ENCODE peak calls at places on chromosomes 7 and 10, in eight cellular contexts. C, R, P, N, V, B, T and F are unnamed samples.

GRCh38 chr7:157112706-157113105 is 26.0 kb upstream of the UBE3C start:
- DNase-seq in N (no peak), V (no peak), B (no peak), P (no peak), R (no peak), C (no peak), T (no peak), F (no peak)

GRCh38 chr7:129612112-129613015 is 844 bp downstream of the NRF1 start:
- DNase-seq in C (no peak), B (peak), R (no peak), V (peak), T (peak), P (peak), N (no peak), F (peak)

GRCh38 chr7:159095979-159096411 is 48.7 kb downstream of the VIPR2 start:
- DNase-seq in R (no peak), P (no peak), B (no peak), V (no peak), T (no peak), N (no peak), C (no peak), F (no peak)

GRCh38 chr10:93261961-93262610 is 188.4 kb downstream of the CYP26A1 start:
- DNase-seq in C (no peak), B (no peak), P (no peak), V (no peak), N (peak), R (peak), T (no peak), F (no peak)

GRCh38 chr7:101216860-101217387 is 457 bp downstream of the PLOD3 start:
- DNase-seq in V (no peak), P (no peak), B (no peak), N (no peak), C (no peak), R (no peak), T (no peak), F (no peak)

GRCh38 chr10:1638889-1639418 is 98.4 kb downstream of the ADARB2 start:
- DNase-seq in V (no peak), T (no peak), C (no peak), N (no peak), P (no peak), B (no peak), R (no peak), F (no peak)

GRCh38 chr7:91041901-91042457 is 222.3 kb upstream of the FZD1 start:
- DNase-seq in B (no peak), P (no peak), N (no peak), T (no peak), R (no peak), C (no peak), V (no peak), F (no peak)

GRCh38 chr7:27933691-27934565 is 194.0 kb downstream of the TAX1BP1 start:
- DNase-seq in P (no peak), T (no peak), R (peak), C (no peak), V (no peak), N (no peak), B (no peak), F (no peak)

GRCh38 chr7:46296526-46296925 is 375.5 kb upstream of the IGFBP3 start:
- DNase-seq in C (no peak), B (no peak), P (no peak), V (no peak), N (no peak), R (no peak), T (no peak), F (no peak)

GRCh38 chr10:22655312-22655973 is 58.9 kb downstream of the PIP4K2A start:
- DNase-seq in R (peak), N (peak), T (no peak), C (peak), B (no peak), P (peak), V (no peak), F (no peak)

GRCh38 chr7:25405736-25406135 is 177.4 kb upstream of the NPVF start:
- DNase-seq in T (no peak), N (no peak), R (no peak), C (no peak), B (no peak), V (no peak), P (peak), F (no peak)

GRCh38 chr10:93904901-93905300 is 11.1 kb downstream of the SLC35G1 start:
- DNase-seq in V (no peak), R (no peak), N (no peak), T (no peak), P (no peak), C (no peak), B (no peak), F (no peak)

GRCh38 chr7:100483728-100484635 is at the start of gene NYAP1:
- DNase-seq in T (peak), C (peak), N (no peak), P (peak), R (peak), B (peak), V (no peak), F (peak)

GRCh38 chr7:45182856-45183710 is 25.5 kb downstream of the RAMP3 start:
- DNase-seq in R (no peak), T (no peak), C (no peak), B (peak), P (no peak), V (no peak), N (no peak), F (no peak)

GRCh38 chr10:131872011-131872836 is 28.6 kb upstream of the PPP2R2D start:
- DNase-seq in V (no peak), R (no peak), B (no peak), P (no peak), T (no peak), N (no peak), C (no peak), F (no peak)

GRCh38 chr7:18873674-18874341 is 243.6 kb downstream of the TWIST1 start:
- DNase-seq in T (no peak), B (no peak), R (peak), C (no peak), P (peak), N (no peak), V (no peak), F (no peak)

GRCh38 chr10:12252882-12253546 is 57.0 kb downstream of the CDC123 start:
- DNase-seq in N (no peak), P (peak), T (no peak), C (peak), B (no peak), R (no peak), V (no peak), F (peak)

GRCh38 chr10:43042503-43043341 is 34.1 kb upstream of the RET start:
- DNase-seq in N (no peak), C (no peak), T (no peak), P (no peak), V (no peak), B (peak), R (no peak), F (no peak)

GRCh38 chr7:8387551-8388256 is 45.7 kb upstream of the NXPH1 start:
- DNase-seq in T (no peak), P (peak), C (no peak), B (no peak), N (no peak), V (no peak), R (no peak), F (no peak)

GRCh38 chr7:40015790-40016296 is 65.8 kb downstream of the CDK13 start:
- DNase-seq in N (peak), R (peak), T (no peak), V (no peak), B (peak), C (peak), P (peak), F (peak)

GRCh38 chr10:115082521-115082920 is 10.6 kb upstream of the ATRNL1 start:
- DNase-seq in C (no peak), T (no peak), R (peak), N (no peak), B (no peak), V (no peak), P (no peak), F (no peak)

GRCh38 chr10:31656820-31657470 is 271.7 kb downstream of the ARHGAP12 start:
- DNase-seq in N (no peak), P (no peak), V (no peak), C (no peak), T (no peak), R (no peak), B (no peak), F (no peak)

GRCh38 chr7:130961128-130961601 is 227.2 kb upstream of the KLF14 start:
- DNase-seq in V (no peak), N (no peak), R (no peak), P (no peak), C (peak), T (no peak), B (no peak), F (peak)

GRCh38 chr10:132671171-132672154 is 114.5 kb downstream of the NKX6-2 start:
- DNase-seq in C (no peak), T (peak), B (no peak), V (peak), P (no peak), N (no peak), R (no peak), F (no peak)

GRCh38 chr10:69846252-69847000 is 44.7 kb downstream of the COL13A1 start:
- DNase-seq in C (no peak), N (no peak), P (no peak), R (no peak), T (no peak), V (peak), B (no peak), F (no peak)

GRCh38 chr10:93065675-93066543 is 5.3 kb downstream of the CYP26C1 start:
- DNase-seq in P (no peak), C (no peak), R (no peak), N (no peak), T (no peak), V (no peak), B (no peak), F (peak)

GRCh38 chr10:96642973-96643372 is 56.2 kb upstream of the TM9SF3 start:
- DNase-seq in T (peak), P (peak), N (no peak), V (peak), R (no peak), C (peak), B (peak), F (peak)

GRCh38 chr7:129825005-129825553 is 127.7 kb downstream of the UBE2H start:
- DNase-seq in R (peak), C (peak), N (no peak), B (peak), P (peak), T (peak), V (peak), F (peak)

GRCh38 chr10:5628798-5629788 is 37.3 kb downstream of the ASB13 start:
- DNase-seq in R (no peak), C (peak), B (no peak), V (no peak), N (no peak), P (no peak), T (no peak), F (no peak)

GRCh38 chr7:129530881-129531391 is 28.6 kb downstream of the SMKR1 start:
- DNase-seq in V (no peak), R (peak), C (no peak), T (no peak), B (no peak), P (peak), N (peak), F (no peak)

GRCh38 chr7:44891372-44891771 is 6.0 kb upstream of the PURB start:
- DNase-seq in R (no peak), N (no peak), T (no peak), C (no peak), V (no peak), B (no peak), P (no peak), F (no peak)

GRCh38 chr7:107742678-107743566 is 1.0 kb upstream of the CBLL1 start:
- DNase-seq in V (peak), T (peak), C (peak), B (no peak), R (no peak), P (peak), N (peak), F (no peak)

DNA sequence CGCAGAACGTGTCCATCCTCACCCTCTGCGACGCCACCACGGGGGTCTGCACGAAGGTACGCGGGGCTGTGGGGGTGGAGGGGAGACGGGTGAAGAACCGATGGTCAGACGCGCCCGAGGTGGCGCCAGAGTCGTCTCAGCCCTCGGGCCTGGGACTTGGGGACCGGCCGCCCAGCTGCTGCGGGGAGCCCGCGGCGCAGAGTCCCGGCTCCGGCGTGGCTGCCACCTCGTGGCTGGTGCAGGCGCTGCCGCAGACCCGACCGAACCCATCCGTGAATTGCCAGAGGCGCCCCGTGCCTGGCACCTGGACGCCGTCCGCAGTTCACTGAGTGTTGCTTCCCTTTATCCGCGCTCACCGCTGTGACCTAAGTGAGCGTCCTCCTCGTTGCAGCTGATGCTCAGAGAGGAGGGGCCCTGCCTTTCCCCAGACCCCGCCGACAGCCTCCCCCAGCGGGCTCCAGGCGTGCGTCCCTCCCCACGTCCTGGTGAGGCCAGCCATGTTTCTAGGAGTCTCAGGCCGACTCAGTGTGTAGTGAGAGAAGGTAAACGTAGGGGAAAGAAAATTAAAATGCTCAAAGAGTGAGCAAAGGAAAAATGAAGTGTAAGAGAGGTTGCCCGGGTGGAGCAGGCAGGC is 208.7 kb downstream of the PAXIP1 start:
- DNase-seq in B (peak), N (no peak), T (no peak), V (no peak), R (no peak), C (no peak), P (peak), F (no peak)
- TF ChIP-seq CTCF in B (peak), N (peak), T (peak), V (no peak), R (no peak), C (peak), P (peak), F (no peak)

DNA sequence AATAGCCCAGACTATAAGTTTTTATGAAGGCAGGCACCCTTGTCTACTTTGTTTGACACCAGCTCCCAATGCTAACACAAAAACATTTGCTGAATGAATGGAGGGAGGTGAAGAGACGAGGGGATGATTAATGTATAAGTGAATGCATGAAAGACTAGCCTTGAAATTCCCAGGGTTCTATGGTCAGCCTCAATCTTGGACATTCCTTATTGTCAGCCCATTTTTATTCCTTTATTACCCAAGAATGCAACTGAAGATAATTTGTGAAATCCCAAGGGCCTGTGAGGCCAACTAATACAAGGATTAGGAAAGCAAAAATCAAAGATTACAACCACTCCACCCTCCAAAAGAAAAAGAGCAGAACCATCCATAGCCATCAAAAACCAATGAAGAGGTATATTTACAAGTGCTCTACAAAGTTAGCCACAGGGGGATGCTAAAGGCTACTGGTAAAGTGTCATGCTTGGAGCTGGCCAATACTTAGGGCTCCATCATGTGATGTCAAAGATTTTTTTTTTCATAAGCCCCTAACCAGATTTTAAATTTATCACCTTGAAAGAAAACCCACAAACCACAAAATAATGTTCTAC is 40.0 kb upstream of the ASAH2 start:
- DNase-seq in T (no peak), R (no peak), C (no peak), N (no peak), V (no peak), B (no peak), P (no peak), F (peak)
- TF ChIP-seq CTCF in T (peak), R (peak), C (peak), N (peak), V (peak), B (peak), P (peak), F (peak)

GRCh38 chr10:20466731-20467130 is 430.4 kb downstream of the NEBL start:
- DNase-seq in C (no peak), N (peak), T (no peak), P (no peak), R (peak), V (no peak), B (no peak), F (no peak)
- TF ChIP-seq CTCF in C (no peak), N (no peak), T (no peak), P (no peak), R (no peak), V (no peak), B (no peak), F (no peak)

DNA sequence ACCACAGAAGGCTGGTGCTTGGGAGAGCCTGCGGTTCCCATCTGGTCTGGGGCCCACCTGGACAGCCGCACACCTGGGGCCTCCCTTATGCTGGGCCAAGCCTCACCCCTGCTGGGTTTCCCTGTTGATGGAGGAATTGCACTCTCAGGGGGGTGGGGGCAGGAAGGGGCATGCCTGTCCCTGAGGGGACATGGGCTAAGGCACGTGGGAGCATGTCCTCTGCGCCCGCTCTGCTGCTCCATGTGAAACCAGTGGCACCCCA is 43.4 kb downstream of the OAT start:
- DNase-seq in T (no peak), V (no peak), N (no peak), P (no peak), R (no peak), C (no peak), B (no peak), F (no peak)
- TF ChIP-seq CTCF in T (no peak), V (no peak), N (no peak), P (no peak), R (no peak), C (no peak), B (no peak), F (no peak)

GRCh38 chr7:37050801-37051200 is 326.5 kb upstream of the AOAH start:
- DNase-seq in N (no peak), T (no peak), P (no peak), B (no peak), R (no peak), V (no peak), C (no peak), F (no peak)

GRCh38 chr7:37046680-37047079 is 322.4 kb upstream of the AOAH start:
- DNase-seq in C (no peak), N (no peak), P (no peak), B (no peak), T (no peak), R (no peak), V (no peak), F (no peak)

GRCh38 chr7:37045786-37046185 is 321.5 kb upstream of the AOAH start:
- DNase-seq in B (no peak), V (no peak), T (no peak), N (no peak), C (no peak), P (no peak), R (no peak), F (no peak)

GRCh38 chr7:37047260-37047659 is 323.0 kb upstream of the AOAH start:
- DNase-seq in R (no peak), N (no peak), C (no peak), T (no peak), P (no peak), V (no peak), B (no peak), F (no peak)

GRCh38 chr7:37048674-37049073 is 324.4 kb upstream of the AOAH start:
- DNase-seq in B (no peak), V (no peak), R (no peak), T (no peak), C (no peak), N (no peak), P (no peak), F (no peak)
- TF ChIP-seq CTCF in B (no peak), V (no peak), R (no peak), T (no peak), C (no peak), N (no peak), P (no peak), F (no peak)

DNA sequence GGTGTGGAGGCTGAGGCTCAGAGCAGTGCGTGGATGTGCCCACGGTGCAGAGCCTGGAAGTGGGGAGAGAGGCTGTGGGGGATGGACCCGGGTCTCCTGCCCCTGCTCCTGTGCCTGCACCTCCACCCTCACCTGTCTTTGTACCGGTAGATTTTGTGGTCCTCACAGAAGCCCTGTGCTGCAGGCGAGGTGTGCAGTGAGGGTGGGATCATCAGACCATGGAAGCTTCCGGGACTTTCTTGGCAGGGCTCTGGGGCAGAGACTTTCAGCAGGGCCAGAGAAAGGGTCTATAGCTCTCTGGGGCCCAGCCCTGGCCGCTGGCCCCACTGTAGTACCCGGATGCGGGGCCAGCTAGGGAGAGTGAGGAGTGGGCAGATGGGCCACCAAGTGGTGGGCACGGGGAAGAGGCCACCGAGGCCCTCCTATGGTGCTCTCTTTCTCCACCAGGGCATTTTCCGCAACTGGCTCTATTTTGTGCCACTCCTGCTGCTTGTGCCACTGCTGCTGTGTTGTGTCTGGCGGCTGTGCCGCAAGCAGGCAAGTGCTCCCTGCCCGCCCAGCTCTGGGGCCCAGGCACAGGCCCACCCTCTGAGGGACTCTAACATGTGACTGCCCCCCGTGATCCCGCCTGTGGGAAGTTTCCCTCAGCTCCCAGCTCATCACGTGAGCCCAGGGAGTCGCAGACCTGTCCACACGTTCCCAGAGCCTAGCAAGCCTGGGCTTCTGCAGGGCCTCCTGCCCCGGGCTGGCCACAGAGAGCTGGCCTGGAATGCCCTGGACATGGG is 22.1 kb downstream of the ANTXRL start:
- DNase-seq in T (peak), N (no peak), R (no peak), P (no peak), V (no peak), B (no peak), C (no peak), F (no peak)
- TF ChIP-seq CTCF in T (no peak), N (no peak), R (no peak), P (no peak), V (no peak), B (no peak), C (no peak), F (no peak)

GRCh38 chr7:128352636-128353035 is 8.9 kb downstream of the PRRT4 start:
- DNase-seq in R (no peak), B (no peak), T (no peak), P (no peak), C (no peak), V (no peak), N (no peak), F (no peak)

GRCh38 chr7:128351296-128352123 is 7.8 kb upstream of the RBM28 start:
- DNase-seq in N (no peak), P (no peak), R (no peak), T (peak), V (no peak), C (no peak), B (no peak), F (peak)

GRCh38 chr7:128352138-128352537 is 8.4 kb upstream of the RBM28 start:
- DNase-seq in V (peak), R (no peak), P (peak), B (peak), C (no peak), N (no peak), T (peak), F (peak)

GRCh38 chr7:128349121-128349825 is 5.6 kb upstream of the RBM28 start:
- DNase-seq in V (no peak), T (no peak), C (no peak), P (no peak), B (no peak), R (no peak), N (no peak), F (no peak)

GRCh38 chr7:128350708-128351295 is 7.1 kb upstream of the RBM28 start:
- DNase-seq in V (no peak), P (no peak), N (no peak), C (no peak), R (no peak), B (no peak), T (peak), F (no peak)
- TF ChIP-seq CTCF in V (no peak), P (no peak), N (no peak), C (no peak), R (no peak), B (no peak), T (no peak), F (no peak)

GRCh38 chr10:79221110-79222051 is 125.9 kb upstream of the PPIF start:
- DNase-seq in T (peak), P (peak), C (no peak), R (peak), N (no peak), V (peak), B (peak), F (no peak)
- TF ChIP-seq CTCF in T (peak), P (no peak), C (no peak), R (no peak), N (no peak), V (no peak), B (peak), F (no peak)

GRCh38 chr10:34280599-34281374 is 534.3 kb downstream of the PARD3 start:
- DNase-seq in C (no peak), T (no peak), R (peak), B (peak), P (peak), N (peak), V (no peak), F (no peak)
- TF ChIP-seq CTCF in C (no peak), T (no peak), R (no peak), B (no peak), P (peak), N (peak), V (no peak), F (no peak)